ENCODE peak calls at places on chromosomes 5 and 9, in six cellular contexts. One of them, this sample, is unnamed.

GRCh38 chr5:135312255-135312935 is 86.6 kb downstream of the MACROH2A1 start:
- DNase-seq in stimulated activated CD8-positive, alpha-beta memory T cell treated with anti-CD3 and anti-CD28 coated beads, Interleukin-15, amount 100 ng/mL, for 4 hours: no peak
- DNase-seq in DMS 273 treated with DMSO at 0.1 percent for 48 hours: no peak
- DNase-seq in AG04449: no peak
- DNase-seq in dorsolateral prefrontal cortex: no peak
- DNase-seq in GM04504: no peak
- DNase-seq in this sample: no peak

GRCh38 chr9:4967521-4967920 is 17.6 kb upstream of the JAK2 start:
- DNase-seq in stimulated activated CD8-positive, alpha-beta memory T cell treated with anti-CD3 and anti-CD28 coated beads, Interleukin-15, amount 100 ng/mL, for 4 hours: no peak
- DNase-seq in DMS 273 treated with DMSO at 0.1 percent for 48 hours: no peak
- DNase-seq in AG04449: no peak
- DNase-seq in dorsolateral prefrontal cortex: no peak
- DNase-seq in GM04504: no peak
- DNase-seq in this sample: no peak

GRCh38 chr5:109654455-109654854 is 35.3 kb upstream of the MAN2A1 start:
- DNase-seq in stimulated activated CD8-positive, alpha-beta memory T cell treated with anti-CD3 and anti-CD28 coated beads, Interleukin-15, amount 100 ng/mL, for 4 hours: no peak
- DNase-seq in DMS 273 treated with DMSO at 0.1 percent for 48 hours: no peak
- DNase-seq in AG04449: no peak
- DNase-seq in dorsolateral prefrontal cortex: no peak
- DNase-seq in GM04504: no peak
- DNase-seq in this sample: no peak

GRCh38 chr9:134216449-134216951 is 52.1 kb upstream of the RNU6ATAC start:
- DNase-seq in stimulated activated CD8-positive, alpha-beta memory T cell treated with anti-CD3 and anti-CD28 coated beads, Interleukin-15, amount 100 ng/mL, for 4 hours: no peak
- DNase-seq in DMS 273 treated with DMSO at 0.1 percent for 48 hours: no peak
- DNase-seq in AG04449: no peak
- DNase-seq in dorsolateral prefrontal cortex: no peak
- DNase-seq in GM04504: no peak
- DNase-seq in this sample: no peak

GRCh38 chr9:23658859-23659258 is 167.2 kb downstream of the ELAVL2 start:
- DNase-seq in stimulated activated CD8-positive, alpha-beta memory T cell treated with anti-CD3 and anti-CD28 coated beads, Interleukin-15, amount 100 ng/mL, for 4 hours: no peak
- DNase-seq in DMS 273 treated with DMSO at 0.1 percent for 48 hours: no peak
- DNase-seq in AG04449: no peak
- DNase-seq in dorsolateral prefrontal cortex: no peak
- DNase-seq in GM04504: no peak
- DNase-seq in this sample: no peak

GRCh38 chr5:159021360-159022177 is 78.1 kb downstream of the EBF1 start:
- DNase-seq in stimulated activated CD8-positive, alpha-beta memory T cell treated with anti-CD3 and anti-CD28 coated beads, Interleukin-15, amount 100 ng/mL, for 4 hours: no peak
- DNase-seq in DMS 273 treated with DMSO at 0.1 percent for 48 hours: no peak
- DNase-seq in AG04449: no peak
- DNase-seq in dorsolateral prefrontal cortex: no peak
- DNase-seq in GM04504: no peak
- DNase-seq in this sample: no peak

GRCh38 chr5:152649609-152650008 is 244.5 kb upstream of the NMUR2 start:
- DNase-seq in stimulated activated CD8-positive, alpha-beta memory T cell treated with anti-CD3 and anti-CD28 coated beads, Interleukin-15, amount 100 ng/mL, for 4 hours: no peak
- DNase-seq in DMS 273 treated with DMSO at 0.1 percent for 48 hours: no peak
- DNase-seq in AG04449: no peak
- DNase-seq in dorsolateral prefrontal cortex: no peak
- DNase-seq in GM04504: no peak
- DNase-seq in this sample: no peak

GRCh38 chr9:127241354-127241753 is 23.2 kb upstream of the GARNL3 start:
- DNase-seq in stimulated activated CD8-positive, alpha-beta memory T cell treated with anti-CD3 and anti-CD28 coated beads, Interleukin-15, amount 100 ng/mL, for 4 hours: no peak
- DNase-seq in DMS 273 treated with DMSO at 0.1 percent for 48 hours: no peak
- DNase-seq in AG04449: no peak
- DNase-seq in dorsolateral prefrontal cortex: no peak
- DNase-seq in GM04504: no peak
- DNase-seq in this sample: no peak

GRCh38 chr9:7653262-7653661 is 146.3 kb downstream of the DMAC1 start:
- DNase-seq in stimulated activated CD8-positive, alpha-beta memory T cell treated with anti-CD3 and anti-CD28 coated beads, Interleukin-15, amount 100 ng/mL, for 4 hours: no peak
- DNase-seq in DMS 273 treated with DMSO at 0.1 percent for 48 hours: no peak
- DNase-seq in AG04449: no peak
- DNase-seq in dorsolateral prefrontal cortex: no peak
- DNase-seq in GM04504: no peak
- DNase-seq in this sample: no peak

GRCh38 chr9:6414291-6414690 is 1.3 kb downstream of the UHRF2 start:
- DNase-seq in stimulated activated CD8-positive, alpha-beta memory T cell treated with anti-CD3 and anti-CD28 coated beads, Interleukin-15, amount 100 ng/mL, for 4 hours: no peak
- DNase-seq in DMS 273 treated with DMSO at 0.1 percent for 48 hours: no peak
- DNase-seq in AG04449: peak
- DNase-seq in dorsolateral prefrontal cortex: no peak
- DNase-seq in GM04504: peak
- DNase-seq in this sample: no peak

GRCh38 chr9:16321461-16322119 is 548.9 kb downstream of the BNC2 start:
- DNase-seq in stimulated activated CD8-positive, alpha-beta memory T cell treated with anti-CD3 and anti-CD28 coated beads, Interleukin-15, amount 100 ng/mL, for 4 hours: no peak
- DNase-seq in DMS 273 treated with DMSO at 0.1 percent for 48 hours: no peak
- DNase-seq in AG04449: no peak
- DNase-seq in dorsolateral prefrontal cortex: no peak
- DNase-seq in GM04504: peak
- DNase-seq in this sample: no peak

GRCh38 chr5:41511241-41511640 is 840 bp upstream of the PLCXD3 start:
- DNase-seq in stimulated activated CD8-positive, alpha-beta memory T cell treated with anti-CD3 and anti-CD28 coated beads, Interleukin-15, amount 100 ng/mL, for 4 hours: no peak
- DNase-seq in DMS 273 treated with DMSO at 0.1 percent for 48 hours: no peak
- DNase-seq in AG04449: no peak
- DNase-seq in dorsolateral prefrontal cortex: no peak
- DNase-seq in GM04504: no peak
- DNase-seq in this sample: no peak

GRCh38 chr5:9861664-9862256 is 231.6 kb upstream of the TAS2R1 start:
- DNase-seq in stimulated activated CD8-positive, alpha-beta memory T cell treated with anti-CD3 and anti-CD28 coated beads, Interleukin-15, amount 100 ng/mL, for 4 hours: no peak
- DNase-seq in DMS 273 treated with DMSO at 0.1 percent for 48 hours: no peak
- DNase-seq in AG04449: peak
- DNase-seq in dorsolateral prefrontal cortex: no peak
- DNase-seq in GM04504: peak
- DNase-seq in this sample: no peak

GRCh38 chr5:16943846-16944675 is 8.0 kb upstream of the MYO10 start:
- DNase-seq in stimulated activated CD8-positive, alpha-beta memory T cell treated with anti-CD3 and anti-CD28 coated beads, Interleukin-15, amount 100 ng/mL, for 4 hours: no peak
- DNase-seq in DMS 273 treated with DMSO at 0.1 percent for 48 hours: no peak
- DNase-seq in AG04449: no peak
- DNase-seq in dorsolateral prefrontal cortex: no peak
- DNase-seq in GM04504: no peak
- DNase-seq in this sample: no peak

GRCh38 chr5:5018560-5018935 is 121.6 kb upstream of the ADAMTS16 start:
- DNase-seq in stimulated activated CD8-positive, alpha-beta memory T cell treated with anti-CD3 and anti-CD28 coated beads, Interleukin-15, amount 100 ng/mL, for 4 hours: no peak
- DNase-seq in DMS 273 treated with DMSO at 0.1 percent for 48 hours: no peak
- DNase-seq in AG04449: no peak
- DNase-seq in dorsolateral prefrontal cortex: no peak
- DNase-seq in GM04504: peak
- DNase-seq in this sample: no peak

GRCh38 chr5:63916786-63917185 is 45.5 kb downstream of the HTR1A start:
- DNase-seq in stimulated activated CD8-positive, alpha-beta memory T cell treated with anti-CD3 and anti-CD28 coated beads, Interleukin-15, amount 100 ng/mL, for 4 hours: no peak
- DNase-seq in DMS 273 treated with DMSO at 0.1 percent for 48 hours: no peak
- DNase-seq in AG04449: no peak
- DNase-seq in dorsolateral prefrontal cortex: no peak
- DNase-seq in GM04504: no peak
- DNase-seq in this sample: no peak

GRCh38 chr5:175867587-175868347 is 3.6 kb upstream of the CPLX2 start:
- DNase-seq in stimulated activated CD8-positive, alpha-beta memory T cell treated with anti-CD3 and anti-CD28 coated beads, Interleukin-15, amount 100 ng/mL, for 4 hours: no peak
- DNase-seq in DMS 273 treated with DMSO at 0.1 percent for 48 hours: peak
- DNase-seq in AG04449: no peak
- DNase-seq in dorsolateral prefrontal cortex: peak
- DNase-seq in GM04504: no peak
- DNase-seq in this sample: no peak

GRCh38 chr5:88956416-88956815 is 73.4 kb upstream of the MEF2C start:
- DNase-seq in stimulated activated CD8-positive, alpha-beta memory T cell treated with anti-CD3 and anti-CD28 coated beads, Interleukin-15, amount 100 ng/mL, for 4 hours: no peak
- DNase-seq in DMS 273 treated with DMSO at 0.1 percent for 48 hours: no peak
- DNase-seq in AG04449: no peak
- DNase-seq in dorsolateral prefrontal cortex: no peak
- DNase-seq in GM04504: no peak
- DNase-seq in this sample: no peak

GRCh38 chr5:4941957-4942830 is 197.9 kb upstream of the ADAMTS16 start:
- DNase-seq in stimulated activated CD8-positive, alpha-beta memory T cell treated with anti-CD3 and anti-CD28 coated beads, Interleukin-15, amount 100 ng/mL, for 4 hours: no peak
- DNase-seq in DMS 273 treated with DMSO at 0.1 percent for 48 hours: no peak
- DNase-seq in AG04449: no peak
- DNase-seq in dorsolateral prefrontal cortex: peak
- DNase-seq in GM04504: no peak
- DNase-seq in this sample: no peak

This sample was measured in NCI-H460.